ENCODE peak calls at places on chromosomes 11 and 22, in five cellular contexts. Z is psoas muscle, N is endodermal cell, Q is testis, R is Peyer's patch. V is an unnamed sample.

GRCh38 chr11:79940165-79940564 is 499.3 kb upstream of the TENM4 start:
- DNase-seq in N (peak; percentile 70), Z (no peak), R (no peak), Q (no peak), V (no peak)

GRCh38 chr11:60428517-60428916 is 855 bp upstream of the MS4A5 start:
- DNase-seq in Q (no peak), Z (no peak), R (no peak), N (no peak), V (no peak)

GRCh38 chr11:116101737-116102275 is 597.6 kb upstream of the CADM1 start:
- DNase-seq in Z (no peak), N (no peak), R (no peak), Q (no peak), V (no peak)

GRCh38 chr11:8610532-8611116 is 16.6 kb upstream of the STK33 start:
- DNase-seq in R (no peak), Z (no peak), N (peak; percentile 50), Q (no peak), V (no peak)

GRCh38 chr11:78420796-78421209 is 3.2 kb upstream of the GAB2 start:
- DNase-seq in Z (peak; percentile 58), Q (peak; percentile 50), N (no peak), R (peak; percentile 89), V (peak; percentile 83)

GRCh38 chr22:37254206-37254866 is 10.3 kb upstream of the RAC2 start:
- DNase-seq in Z (no peak), Q (no peak), R (no peak), N (peak; percentile 31), V (no peak)

GRCh38 chr11:33867566-33867965 is 24.3 kb downstream of the LMO2 start:
- DNase-seq in Z (no peak), R (no peak), Q (no peak), N (no peak), V (no peak)

GRCh38 chr11:86999859-87000753 is 37.6 kb upstream of the TMEM135 start:
- DNase-seq in R (no peak), Z (no peak), Q (peak; percentile 95), N (peak; percentile 83), V (no peak)

GRCh38 chr11:99015634-99016454 is 4.9 kb upstream of the CNTN5 start:
- DNase-seq in Z (no peak), Q (peak; percentile 40), N (no peak), R (no peak), V (no peak)

GRCh38 chr11:126337121-126337471 is 18.4 kb upstream of the ST3GAL4 start:
- DNase-seq in Z (no peak), R (no peak), N (no peak), Q (no peak), V (no peak)

GRCh38 chr11:59787816-59788215 is 22.8 kb downstream of the MRPL16 start:
- DNase-seq in Z (no peak), N (no peak), Q (no peak), R (no peak), V (no peak)

GRCh38 chr11:364991-365390 is 4.3 kb upstream of the B4GALNT4 start:
- DNase-seq in Q (no peak), R (no peak), N (no peak), Z (no peak), V (no peak)

GRCh38 chr11:134164490-134165370 is 59.0 kb downstream of the NCAPD3 start:
- DNase-seq in Q (no peak), N (peak; percentile 63), R (no peak), Z (no peak), V (no peak)

GRCh38 chr11:78163828-78164227 is 24.4 kb upstream of the ALG8 start:
- DNase-seq in Q (peak; percentile 45), N (no peak), Z (no peak), R (no peak), V (no peak)

GRCh38 chr11:118610220-118610772 is 2.9 kb downstream of the PHLDB1 start:
- DNase-seq in Q (no peak), N (peak; percentile 81), Z (no peak), R (no peak), V (peak; percentile 73)

GRCh38 chr11:15716550-15716949 is 601.8 kb downstream of the INSC start:
- DNase-seq in Q (no peak), R (no peak), N (peak; percentile 34), Z (peak; percentile 57), V (no peak)

GRCh38 chr11:65866524-65867283 is 5.9 kb downstream of the EFEMP2 start:
- DNase-seq in Q (no peak), N (no peak), Z (peak; percentile 46), R (no peak), V (peak; percentile 60)

GRCh38 chr22:37472418-37473006 is 13.7 kb downstream of the MFNG start:
- DNase-seq in Z (no peak), R (no peak), Q (no peak), N (peak; percentile 87), V (no peak)

GRCh38 chr11:14449302-14449714 is 50.3 kb downstream of the COPB1 start:
- DNase-seq in N (no peak), R (no peak), Z (no peak), Q (no peak), V (no peak)

GRCh38 chr11:35347921-35348331 is 71.4 kb downstream of the SLC1A2 start:
- DNase-seq in R (no peak), N (no peak), Q (no peak), Z (no peak), V (no peak)

GRCh38 chr11:123760894-123761293 is 6.6 kb upstream of the OR6X1 start:
- DNase-seq in Z (no peak), R (no peak), N (no peak), Q (no peak), V (no peak)

GRCh38 chr22:38347944-38348750 is 30.9 kb upstream of the CSNK1E start:
- DNase-seq in Z (no peak), Q (no peak), N (peak; percentile 56), R (no peak), V (no peak)

GRCh38 chr11:1547467-1548098 is 24.5 kb downstream of the DUSP8 start:
- DNase-seq in Q (no peak), R (no peak), Z (peak; percentile 50), N (no peak), V (no peak)

DNA sequence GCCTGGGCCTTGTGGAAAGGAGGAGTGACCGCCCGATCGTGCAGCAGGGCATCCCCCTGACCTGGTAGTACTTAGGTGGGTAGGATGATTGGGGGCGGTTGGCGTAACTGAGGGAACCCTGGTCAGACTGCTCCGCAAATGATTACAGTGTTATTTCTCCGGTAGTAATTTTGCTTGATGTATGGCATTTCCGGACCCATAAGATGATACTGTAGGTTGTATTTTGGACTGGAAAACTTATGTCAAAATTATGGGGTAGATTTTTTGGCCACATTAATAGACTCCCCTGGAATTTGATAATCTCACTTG is 811 bp downstream of the MTMR3 start:
- DNase-seq in N (no peak), Q (no peak), R (no peak), Z (no peak), V (no peak)
- H3K27ac ChIP-seq in N (peak overlapping the region; percentile 94), Q (peak overlapping the region; percentile 96), R (peak overlapping the region; percentile 95), Z (peak overlapping the region; percentile 99), V (peak overlapping the region; percentile 94)

GRCh38 chr11:58727415-58727797 is 4.3 kb downstream of the GLYAT start:
- DNase-seq in Q (no peak), Z (no peak), R (no peak), N (no peak), V (no peak)
- H3K27ac ChIP-seq in Q (no peak overlapping the region), Z (no peak overlapping the region), R (peak overlapping the region; percentile 31), N (no peak overlapping the region), V (no peak overlapping the region)

GRCh38 chr11:105823495-105824033 is 198.5 kb downstream of the MSANTD4 start:
- DNase-seq in Z (no peak), Q (no peak), N (no peak), R (no peak), V (no peak)
- H3K27ac ChIP-seq in Z (no peak overlapping the region), Q (no peak overlapping the region), N (no peak overlapping the region), R (no peak overlapping the region), V (no peak overlapping the region)

GRCh38 chr11:88406871-88407270 is 69.3 kb upstream of the CTSC start:
- DNase-seq in Z (no peak), N (no peak), R (no peak), Q (no peak), V (no peak)

GRCh38 chr11:88402784-88403183 is 65.2 kb upstream of the CTSC start:
- DNase-seq in Z (no peak), Q (no peak), R (no peak), N (no peak), V (no peak)

GRCh38 chr11:88404363-88404762 is 66.8 kb upstream of the CTSC start:
- DNase-seq in Q (no peak), N (no peak), Z (no peak), R (no peak), V (no peak)

GRCh38 chr11:88404932-88405710 is 67.6 kb upstream of the CTSC start:
- DNase-seq in R (no peak), Q (no peak), N (no peak), Z (no peak), V (no peak)

GRCh38 chr11:88405853-88406252 is 68.3 kb upstream of the CTSC start:
- DNase-seq in Q (peak; percentile 18), R (no peak), Z (no peak), N (no peak), V (no peak)
- H3K27ac ChIP-seq in Q (no peak overlapping the region), R (no peak overlapping the region), Z (no peak overlapping the region), N (no peak overlapping the region), V (no peak overlapping the region)

GRCh38 chr11:69498614-69499175 is 17.2 kb downstream of the LINC01488 start:
- DNase-seq in Q (no peak), Z (peak; percentile 30), R (no peak), N (no peak), V (no peak)
- H3K27ac ChIP-seq in Q (no peak overlapping the region), Z (no peak overlapping the region), R (no peak overlapping the region), N (no peak overlapping the region), V (no peak overlapping the region)

DNA sequence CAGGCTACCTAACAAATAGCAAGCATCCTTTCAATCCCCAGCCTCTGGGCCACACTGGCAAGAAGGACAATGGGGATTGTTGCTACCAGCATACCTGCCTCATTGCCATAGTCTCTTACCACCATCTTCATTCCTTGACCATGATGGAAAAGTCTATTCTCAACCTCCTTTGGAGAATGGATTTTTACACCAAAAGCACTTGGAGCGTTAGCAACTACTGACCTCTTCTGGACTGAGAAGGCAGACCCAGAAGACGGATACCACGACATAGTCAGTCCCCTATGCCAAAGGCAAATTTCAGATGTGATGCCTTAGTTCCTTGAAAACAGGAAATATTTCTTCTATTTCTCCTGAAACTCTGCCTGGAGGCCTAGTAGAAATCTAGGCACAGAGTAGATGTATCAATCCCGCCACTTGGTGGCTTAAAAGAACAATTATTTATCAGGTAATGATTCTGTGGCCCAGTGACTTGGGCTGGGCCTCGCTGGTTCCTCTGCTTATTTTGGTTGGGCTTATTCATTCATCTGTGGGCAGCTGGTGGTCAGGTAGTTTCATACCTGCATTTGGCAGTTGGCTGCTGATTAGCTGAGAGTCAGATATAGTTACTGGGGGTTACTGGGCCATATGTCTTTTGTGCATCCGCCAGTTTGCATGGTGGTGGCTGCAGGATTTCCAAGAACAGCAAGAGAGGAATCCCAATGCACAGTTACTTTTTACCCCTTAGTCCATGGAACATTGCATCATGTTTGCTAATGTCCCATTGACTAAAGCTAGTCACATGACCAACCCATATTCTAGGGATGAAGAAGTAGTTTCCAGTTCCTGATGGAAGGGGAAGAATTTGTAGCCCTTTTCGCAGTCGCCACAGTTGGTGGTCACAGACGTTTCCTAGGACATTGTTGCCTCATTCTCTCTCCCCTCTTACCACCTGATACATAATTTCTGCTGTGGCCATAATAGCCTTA is 75.2 kb downstream of the DHCR7 start:
- DNase-seq in Q (no peak), R (no peak), N (no peak), Z (no peak), V (no peak)
- H3K27ac ChIP-seq in Q (no peak overlapping the region), R (no peak overlapping the region), N (no peak overlapping the region), Z (no peak overlapping the region), V (no peak overlapping the region)